ENCODE peak calls at places on chromosomes 5 and 9, in ten cellular contexts. T is GM23338; K is iPS DF 6.9; B is gastrocnemius medialis; Y is HCT116; P is Peyer's patch; J is effector memory CD4-positive, alpha-beta T cell; X is stomach; R is thyroid gland; O is A549. Q is an unnamed sample.

GRCh38 chr5:58088941-58089340 is 370.9 kb downstream of the PLK2 start:
- DNase-seq in X (no peak), O (no peak), K (no peak), R (no peak), J (no peak), B (no peak), Y (no peak), P (no peak), T (no peak), Q (no peak)

GRCh38 chr5:1708592-1709141 is 91.0 kb downstream of the MRPL36 start:
- DNase-seq in J (no peak), B (no peak), X (no peak), R (peak), O (no peak), Y (no peak), T (no peak), P (no peak), K (no peak), Q (no peak)

GRCh38 chr5:180215738-180216630 is 7.0 kb upstream of the RASGEF1C start:
- DNase-seq in T (no peak), P (no peak), R (no peak), Y (no peak), B (no peak), O (no peak), J (no peak), K (no peak), X (no peak), Q (no peak)

GRCh38 chr9:134791009-134791408 is 89.6 kb upstream of the FCN2 start:
- DNase-seq in Y (no peak), X (no peak), O (no peak), J (no peak), R (no peak), K (no peak), B (no peak), T (no peak), P (no peak), Q (no peak)

GRCh38 chr5:128536861-128537305 is 1.2 kb downstream of the FBN2 start:
- DNase-seq in K (peak), P (no peak), J (no peak), T (peak), B (no peak), X (no peak), R (no peak), O (no peak), Y (no peak), Q (no peak)

GRCh38 chr5:134570886-134571285 is 45.4 kb downstream of the JADE2 start:
- DNase-seq in P (no peak), R (no peak), K (no peak), B (no peak), O (no peak), T (no peak), J (no peak), Y (no peak), X (no peak), Q (no peak)

GRCh38 chr5:172162348-172162747 is 25.7 kb downstream of the STK10 start:
- DNase-seq in B (no peak), O (no peak), K (no peak), P (no peak), R (no peak), X (no peak), T (no peak), Y (no peak), J (no peak), Q (no peak)

GRCh38 chr9:132739705-132740310 is 69.5 kb downstream of the GTF3C4 start:
- DNase-seq in O (no peak), T (no peak), R (no peak), B (no peak), J (no peak), X (no peak), K (no peak), Y (no peak), P (no peak), Q (no peak)

GRCh38 chr9:12705738-12706391 is 12.7 kb downstream of the TYRP1 start:
- DNase-seq in T (no peak), K (no peak), B (no peak), X (no peak), R (no peak), O (no peak), P (no peak), Y (no peak), J (no peak), Q (no peak)

DNA sequence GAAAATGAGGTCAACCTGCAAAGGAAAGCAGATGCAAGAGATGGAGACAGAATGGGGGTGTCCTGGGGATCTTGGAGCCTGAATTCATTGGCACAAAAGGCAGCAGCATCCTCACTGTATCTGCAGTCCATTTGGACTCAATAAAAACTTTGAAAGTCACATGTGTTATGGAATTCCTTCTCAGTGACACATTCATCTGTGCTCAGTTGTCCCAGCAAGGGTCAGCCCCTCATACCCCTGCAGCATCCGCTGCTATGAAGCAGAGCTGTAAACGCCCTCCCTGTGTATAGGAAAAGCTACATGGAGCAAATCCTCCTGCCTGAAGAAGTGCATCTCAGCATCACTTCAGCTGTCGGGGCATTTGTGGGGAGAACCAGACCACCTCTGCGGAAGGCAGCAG is 14.5 kb upstream of the RARS1 start:
- DNase-seq in P (no peak), O (no peak), J (no peak), X (no peak), B (no peak), T (no peak), Y (no peak), K (no peak), R (no peak), Q (no peak)
- H3K27ac ChIP-seq in P (no peak), O (no peak), J (no peak), X (no peak), B (no peak), T (no peak), Y (no peak), K (no peak), R (no peak), Q (no peak)

DNA sequence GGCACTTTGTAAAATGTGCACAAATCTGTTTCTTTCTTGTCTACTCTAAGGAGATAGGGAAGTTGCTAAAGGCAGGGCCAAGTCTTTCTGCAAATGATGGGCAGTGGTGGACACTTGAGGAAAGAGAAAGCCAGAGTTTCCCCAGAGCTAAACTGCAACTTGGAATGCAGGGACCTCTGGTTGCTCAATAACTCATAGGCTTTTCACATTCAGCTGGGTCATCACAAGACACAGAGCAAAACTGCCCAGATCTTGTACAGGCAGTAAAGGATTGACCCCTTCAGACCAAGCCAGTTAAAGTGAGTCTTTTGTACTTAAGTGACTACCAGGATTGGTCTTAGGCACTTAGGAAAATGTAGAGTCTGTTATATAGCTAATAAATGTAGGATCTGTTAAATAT is 13.5 kb upstream of the AGXT2 start:
- DNase-seq in O (no peak), B (peak), R (no peak), P (no peak), T (no peak), X (no peak), Y (no peak), K (no peak), J (no peak), Q (no peak)
- H3K27ac ChIP-seq in O (no peak), B (no peak), R (no peak), P (no peak), T (no peak), X (no peak), Y (no peak), K (no peak), J (no peak), Q (no peak)

DNA sequence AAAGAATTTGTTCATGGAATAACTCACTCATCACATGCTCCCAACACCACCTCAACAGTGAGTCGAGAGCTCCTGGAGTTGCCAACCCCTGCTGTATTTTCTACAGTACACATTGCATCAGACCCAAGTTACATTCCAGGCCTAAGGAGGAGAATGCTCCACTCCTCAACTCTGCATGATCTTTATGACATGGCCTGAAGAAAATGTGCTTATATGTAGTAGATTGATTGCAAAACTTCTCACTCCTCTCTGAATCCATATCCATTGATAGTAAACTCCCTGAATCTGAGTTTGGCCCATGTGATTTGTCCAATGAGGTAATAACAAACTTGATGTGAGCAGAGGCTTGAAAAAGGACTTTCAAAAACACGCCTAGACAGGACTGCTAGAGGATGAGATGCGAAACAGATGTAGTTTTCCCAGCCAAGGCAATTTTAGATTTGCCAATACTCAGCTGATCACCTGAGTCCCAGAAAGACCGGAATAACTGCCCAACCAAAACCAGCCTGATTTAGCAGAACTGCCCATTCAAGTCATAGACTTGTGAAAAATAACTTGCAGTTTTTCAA is 29.0 kb upstream of the PAPPA start:
- DNase-seq in T (no peak), B (no peak), Y (no peak), J (no peak), P (no peak), X (no peak), R (no peak), K (no peak), O (no peak), Q (peak)
- H3K27ac ChIP-seq in T (no peak), B (no peak), Y (no peak), J (no peak), P (no peak), X (no peak), R (no peak), K (no peak), O (peak), Q (peak)

DNA sequence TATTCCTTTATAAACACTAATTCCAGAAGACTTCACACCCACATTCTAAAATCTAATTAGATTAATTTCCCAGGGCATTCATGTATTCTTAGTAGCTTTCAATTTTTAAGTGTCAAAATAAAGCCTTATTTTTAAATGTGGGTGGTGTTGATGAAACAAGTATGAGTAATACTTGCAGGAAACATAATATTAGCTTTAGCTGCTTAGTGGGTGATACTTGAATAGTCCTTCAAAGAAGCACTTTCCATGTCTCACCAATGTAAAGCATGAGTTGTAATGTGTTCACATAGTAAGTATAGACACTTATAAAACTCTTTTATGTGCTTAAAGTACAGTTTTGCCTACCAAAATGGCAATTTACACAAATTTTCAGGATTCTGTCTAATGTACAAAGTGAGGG is 6.9 kb downstream of the FNBP1 start:
- DNase-seq in B (no peak), R (no peak), P (no peak), K (no peak), X (no peak), O (no peak), Y (no peak), T (no peak), J (no peak), Q (no peak)
- H3K27ac ChIP-seq in B (peak), R (peak), P (peak), K (no peak), X (peak), O (no peak), Y (no peak), T (no peak), J (peak), Q (no peak)

GRCh38 chr5:147485814-147486213 is 24.1 kb downstream of the DPYSL3 start:
- DNase-seq in K (no peak), X (no peak), J (no peak), R (no peak), O (no peak), P (no peak), B (no peak), Y (no peak), T (no peak), Q (no peak)

GRCh38 chr5:147485046-147485445 is 24.8 kb downstream of the DPYSL3 start:
- DNase-seq in J (no peak), O (no peak), T (no peak), B (no peak), K (no peak), R (no peak), X (no peak), Y (no peak), P (no peak), Q (no peak)

GRCh38 chr5:147487031-147487750 is 22.7 kb downstream of the DPYSL3 start:
- DNase-seq in T (no peak), R (no peak), X (no peak), O (no peak), B (no peak), J (no peak), Y (no peak), P (no peak), K (no peak), Q (no peak)

GRCh38 chr5:147490989-147491388 is 18.9 kb downstream of the DPYSL3 start:
- DNase-seq in K (no peak), R (no peak), J (no peak), T (peak), O (no peak), X (no peak), B (no peak), P (no peak), Y (no peak), Q (no peak)
- H3K27ac ChIP-seq in K (no peak), R (no peak), J (no peak), T (peak), O (no peak), X (no peak), B (no peak), P (no peak), Y (no peak), Q (no peak)

GRCh38 chr9:92988215-92988731 is 41.0 kb downstream of the FGD3 start:
- DNase-seq in B (no peak), Y (no peak), X (no peak), P (no peak), R (no peak), T (no peak), J (no peak), O (no peak), K (no peak), Q (peak)

GRCh38 chr9:92989561-92989960 is 42.2 kb downstream of the FGD3 start:
- DNase-seq in J (no peak), X (no peak), T (peak), O (no peak), B (no peak), Y (no peak), P (no peak), K (no peak), R (no peak), Q (no peak)

GRCh38 chr9:92990461-92990860 is 43.1 kb downstream of the FGD3 start:
- DNase-seq in P (no peak), J (no peak), R (no peak), X (no peak), Y (no peak), K (no peak), O (no peak), B (no peak), T (no peak), Q (no peak)

DNA sequence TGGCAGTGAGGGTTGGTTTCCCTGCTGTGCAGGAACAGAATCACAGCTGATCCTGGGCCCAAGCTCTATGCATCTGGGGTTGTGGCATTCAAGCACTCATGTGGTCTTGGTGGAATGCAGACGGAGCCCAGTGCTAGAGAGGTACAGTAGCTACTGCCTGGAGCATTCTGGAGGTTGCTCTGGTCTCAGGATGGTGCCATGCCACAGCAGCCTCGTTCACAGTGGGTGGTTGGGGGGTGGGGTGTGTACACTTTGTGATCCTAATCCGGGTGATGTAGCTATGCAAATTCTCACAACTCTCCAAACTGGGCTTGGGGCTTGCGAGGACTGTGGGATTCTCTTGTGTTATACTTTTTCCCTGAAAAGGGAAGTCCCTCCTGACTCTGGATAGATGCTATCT is 45.2 kb downstream of the FGD3 start:
- DNase-seq in J (no peak), K (no peak), T (peak), Y (no peak), X (no peak), P (no peak), O (no peak), B (no peak), R (no peak), Q (no peak)
- H3K27ac ChIP-seq in J (peak), K (no peak), T (peak), Y (no peak), X (no peak), P (no peak), O (no peak), B (no peak), R (no peak), Q (no peak)

DNA sequence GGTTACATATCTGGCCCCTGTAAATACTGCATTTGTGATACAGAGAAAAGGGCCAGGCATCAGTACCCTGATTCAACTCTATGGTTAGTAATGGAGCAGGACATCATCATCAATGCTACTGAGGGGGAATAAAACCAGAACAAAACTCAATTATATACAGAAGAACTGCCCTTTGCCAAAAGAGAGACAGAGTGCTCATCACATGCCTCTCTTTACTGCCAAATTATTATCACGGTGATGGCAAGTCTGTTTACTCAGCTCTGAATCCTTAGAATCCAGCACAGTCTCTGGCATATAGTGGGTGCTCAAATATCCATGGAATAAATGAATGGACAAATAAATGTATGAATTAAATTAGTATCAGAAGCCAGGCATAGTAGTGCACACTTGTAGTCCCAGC is 130.2 kb downstream of the TTC39B start:
- DNase-seq in B (no peak), P (no peak), Y (no peak), T (no peak), X (no peak), K (no peak), R (no peak), J (no peak), O (no peak), Q (no peak)
- H3K27ac ChIP-seq in B (no peak), P (no peak), Y (no peak), T (no peak), X (no peak), K (no peak), R (no peak), J (no peak), O (no peak), Q (no peak)